ENCODE peak calls at places on chromosomes 16 and 17, in five cellular contexts. Q is A549, G is GM12878, L is SK-N-SH, M is K562. H is an unnamed sample.

GRCh38 chr17:57506253-57506911 is 238.7 kb downstream of the CCDC182 start:
- DNase-seq in G (no peak), L (peak), Q (no peak), M (no peak), H (no peak)

GRCh38 chr17:21039839-21040575 is 2.8 kb downstream of the USP22 start:
- DNase-seq in L (peak), Q (peak), G (no peak), M (peak), H (peak)

GRCh38 chr16:11047057-11047456 is 102.7 kb downstream of the CLEC16A start:
- DNase-seq in Q (no peak), M (no peak), G (no peak), L (peak), H (peak)

GRCh38 chr17:78013683-78014467 is 55.4 kb downstream of the TNRC6C start:
- DNase-seq in Q (peak), M (peak), G (peak), L (peak), H (peak)

GRCh38 chr16:88920618-88921602 is 54.5 kb upstream of the PABPN1L start:
- DNase-seq in Q (no peak), L (peak), M (no peak), G (no peak), H (peak)

GRCh38 chr17:27157297-27157696 is 136.6 kb upstream of the WSB1 start:
- DNase-seq in L (no peak), Q (no peak), G (no peak), M (no peak), H (no peak)

GRCh38 chr16:2159052-2159838 is 3.7 kb downstream of the TRAF7 start:
- DNase-seq in L (no peak), Q (peak), M (no peak), G (no peak), H (peak)

GRCh38 chr17:76529643-76530488 is 7.6 kb downstream of the CYGB start:
- DNase-seq in G (no peak), L (peak), M (peak), Q (no peak), H (peak)

GRCh38 chr16:50671644-50672260 is 9.4 kb downstream of the SNX20 start:
- DNase-seq in M (peak), L (peak), G (no peak), Q (peak), H (peak)

GRCh38 chr16:67723940-67724339 is 4.8 kb upstream of the GFOD2 start:
- DNase-seq in G (no peak), Q (no peak), M (no peak), L (no peak), H (no peak)

GRCh38 chr16:8740775-8741355 is 56.6 kb downstream of the TMEM186 start:
- DNase-seq in G (no peak), Q (no peak), M (no peak), L (no peak), H (no peak)

GRCh38 chr16:19645557-19645981 is 72.5 kb downstream of the KNOP1 start:
- DNase-seq in G (no peak), M (no peak), Q (no peak), L (no peak), H (peak)

GRCh38 chr16:19649980-19650379 is 68.0 kb downstream of the KNOP1 start:
- DNase-seq in G (no peak), Q (no peak), L (no peak), M (no peak), H (no peak)

GRCh38 chr16:19639986-19640421 is 78.0 kb downstream of the KNOP1 start:
- DNase-seq in L (no peak), Q (no peak), G (no peak), M (peak), H (no peak)

GRCh38 chr16:19644877-19645276 is 73.2 kb downstream of the KNOP1 start:
- DNase-seq in M (no peak), Q (no peak), L (peak), G (no peak), H (peak)
- TF ChIP-seq RCOR1 in M (no peak), Q (no peak), L (no peak), G (no peak), H (no peak)

GRCh38 chr16:81137754-81138153 is 41.6 kb upstream of the GCSH start:
- DNase-seq in M (no peak), Q (no peak), G (no peak), L (no peak), H (no peak)

GRCh38 chr16:81142864-81143263 is 46.7 kb upstream of the GCSH start:
- DNase-seq in M (no peak), Q (no peak), L (no peak), G (no peak), H (no peak)

GRCh38 chr16:81140930-81141780 is 45.0 kb upstream of the GCSH start:
- DNase-seq in M (peak), L (no peak), Q (peak), G (no peak), H (no peak)

GRCh38 chr16:81136331-81137011 is 40.3 kb upstream of the GCSH start:
- DNase-seq in Q (peak), M (no peak), L (no peak), G (no peak), H (no peak)

GRCh38 chr16:81137012-81137335 is 40.8 kb upstream of the GCSH start:
- DNase-seq in L (no peak), Q (peak), M (no peak), G (no peak), H (peak)
- TF ChIP-seq RCOR1 in L (no peak), Q (no peak), M (no peak), G (no peak), H (no peak)

DNA sequence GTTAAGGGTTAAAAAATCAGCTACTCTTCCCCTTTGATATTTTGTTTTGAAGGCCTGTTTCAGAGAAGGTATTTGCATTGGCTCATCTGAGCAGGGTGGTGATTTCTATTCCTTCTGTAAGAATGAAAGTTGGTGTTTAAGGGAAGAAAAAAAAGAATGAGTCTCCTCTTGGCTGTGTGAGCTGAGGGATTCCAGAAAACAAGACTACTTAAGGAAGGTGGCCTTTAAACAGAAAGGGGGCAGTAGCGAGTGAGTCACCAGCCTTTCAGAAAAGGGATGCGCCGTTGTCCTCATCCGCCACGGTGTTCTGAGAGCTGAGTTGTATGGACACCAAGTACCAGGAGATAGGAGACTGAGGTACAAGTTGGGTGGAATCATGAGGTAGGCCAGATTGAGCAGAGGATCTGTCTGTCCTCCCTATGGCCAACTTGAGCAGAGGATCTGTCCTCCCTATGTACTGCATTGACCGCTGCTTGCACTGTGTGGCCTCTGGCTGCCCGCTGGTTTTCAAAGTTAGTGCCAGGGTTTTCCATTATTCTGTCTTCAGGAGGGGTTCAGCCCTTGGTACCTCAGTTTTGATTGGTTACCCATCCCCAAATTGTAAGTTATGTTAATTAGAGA is 8.2 kb downstream of the PRKCA start:
- DNase-seq in L (no peak), M (peak), Q (peak), G (no peak), H (no peak)
- TF ChIP-seq RCOR1 in L (no peak), M (no peak), Q (no peak), G (no peak), H (no peak)

GRCh38 chr17:336110-337021 is 16.2 kb downstream of the RPH3AL start:
- DNase-seq in G (no peak), Q (no peak), L (peak), M (no peak), H (no peak)
- TF ChIP-seq RCOR1 in G (no peak), Q (no peak), L (no peak), M (no peak), H (no peak)

DNA sequence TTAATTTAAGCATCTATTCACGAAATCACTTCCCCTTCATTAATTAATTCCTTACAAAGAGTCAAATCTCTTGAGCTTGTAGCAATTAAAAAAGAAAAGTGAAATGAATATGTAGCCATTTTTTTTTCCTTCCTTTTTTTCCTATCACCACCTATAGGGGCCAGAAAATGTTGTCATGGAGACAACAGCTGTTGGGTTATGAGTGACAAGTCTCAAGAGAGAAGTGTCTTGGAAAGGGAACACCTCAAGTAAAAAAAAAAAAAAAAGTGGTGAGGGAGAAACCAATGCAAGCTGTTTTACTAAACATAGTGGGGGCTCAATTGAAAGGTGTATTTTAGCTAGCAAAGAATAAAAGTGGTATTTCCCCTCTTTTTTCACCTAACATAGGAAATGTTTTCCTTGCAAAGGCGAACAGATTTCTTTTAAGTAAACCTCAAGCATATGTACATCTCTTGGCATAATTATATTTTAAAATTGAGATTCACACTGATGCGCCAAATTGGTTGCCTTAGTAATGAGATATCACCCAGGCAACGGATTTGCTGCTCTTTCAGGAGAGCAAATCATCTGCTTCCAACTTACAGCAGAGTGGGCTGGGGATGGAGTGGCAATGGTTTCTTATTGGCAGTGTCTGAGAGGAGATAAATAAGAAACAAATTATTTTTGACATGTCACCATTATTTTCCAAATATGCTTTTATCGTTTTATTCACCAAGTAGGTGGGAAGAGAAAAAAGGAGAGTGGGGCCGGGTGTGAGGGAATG is 183.6 kb downstream of the MYO1D start:
- DNase-seq in Q (no peak), G (no peak), L (peak), M (no peak), H (no peak)
- TF ChIP-seq RCOR1 in Q (no peak), G (no peak), L (no peak), M (no peak), H (no peak)

H was measured in IMR-90.